ENCODE peak calls at places on chromosome 21, in five cellular contexts. U is ovary, H is stomach, J is NAMALWA, G is NCI-H1092. R is an unnamed sample.

GRCh38 chr21:16117851-16118592 is 388.2 kb downstream of the USP25 start:
- DNase-seq in U (no peak), H (no peak), G (no peak), J (no peak), R (no peak)

GRCh38 chr21:37659874-37660273 is 256.4 kb downstream of the KCNJ6 start:
- DNase-seq in J (no peak), H (no peak), G (no peak), U (no peak), R (no peak)

GRCh38 chr21:32690085-32690484 is 37.7 kb downstream of the SYNJ1 start:
- DNase-seq in H (no peak), U (no peak), G (no peak), J (no peak), R (no peak)

GRCh38 chr21:32415999-32416398 is 3.5 kb downstream of the EVA1C start:
- DNase-seq in H (no peak), J (no peak), G (no peak), U (no peak), R (no peak)

GRCh38 chr21:25682382-25682781 is 43.3 kb downstream of the JAM2 start:
- DNase-seq in J (no peak), H (no peak), U (no peak), G (no peak), R (no peak)

GRCh38 chr21:44986471-44987291 is 46.9 kb downstream of the SLX9 start:
- DNase-seq in U (peak; percentile 25), G (no peak), H (no peak), J (no peak), R (no peak)

GRCh38 chr21:16794944-16795343 is 717.9 kb upstream of the CXADR start:
- DNase-seq in U (peak; percentile 35), J (no peak), G (no peak), H (no peak), R (no peak)

GRCh38 chr21:21163904-21164303 is 165.7 kb downstream of the NCAM2 start:
- DNase-seq in H (peak; percentile 26), J (peak; percentile 74), U (no peak), G (peak; percentile 48), R (peak; percentile 10)

GRCh38 chr21:34994646-34995631 is 54.2 kb downstream of the RUNX1 start:
- DNase-seq in G (no peak), J (no peak), U (no peak), H (no peak), R (no peak)

GRCh38 chr21:21297211-21297610 is 299.0 kb downstream of the NCAM2 start:
- DNase-seq in H (no peak), G (no peak), U (no peak), J (no peak), R (no peak)

GRCh38 chr21:43959231-43960041 is 52.7 kb upstream of the TRAPPC10 start:
- DNase-seq in U (no peak), J (no peak), G (no peak), H (no peak), R (no peak)

GRCh38 chr21:39014751-39015150 is 168.5 kb downstream of the PSMG1 start:
- DNase-seq in J (no peak), U (no peak), G (no peak), H (no peak), R (no peak)

GRCh38 chr21:38930065-38930464 is 124.3 kb downstream of the ETS2 start:
- DNase-seq in G (no peak), H (no peak), U (no peak), J (no peak), R (no peak)

GRCh38 chr21:45010860-45011259 is 63.5 kb upstream of the ADARB1 start:
- DNase-seq in U (no peak), H (no peak), G (no peak), J (no peak), R (no peak)

GRCh38 chr21:37207441-37208009 is 59.6 kb downstream of the VPS26C start:
- DNase-seq in G (no peak), H (no peak), J (no peak), U (no peak), R (peak; percentile 83)

GRCh38 chr21:43004926-43005325 is 30.6 kb downstream of the PKNOX1 start:
- DNase-seq in H (no peak), G (no peak), J (no peak), U (no peak), R (peak; percentile 25)

GRCh38 chr21:14551741-14552140 is 5.6 kb upstream of the SAMSN1 start:
- DNase-seq in U (no peak), J (no peak), G (no peak), H (no peak), R (no peak)

GRCh38 chr21:45992311-45993209 is 11.0 kb downstream of the COL6A1 start:
- DNase-seq in J (no peak), U (peak; percentile 21), H (no peak), G (no peak), R (no peak)

GRCh38 chr21:28793043-28793442 is 199.6 kb downstream of the LTN1 start:
- DNase-seq in U (no peak), G (no peak), J (peak; percentile 9), H (no peak), R (no peak)

GRCh38 chr21:29187939-29188338 is 57.5 kb downstream of the MAP3K7CL start:
- DNase-seq in J (no peak), H (no peak), G (no peak), U (no peak), R (no peak)

GRCh38 chr21:28136687-28137086 is 856.0 kb downstream of the LTN1 start:
- DNase-seq in J (no peak), H (no peak), G (no peak), U (no peak), R (no peak)

GRCh38 chr21:44885615-44886014 is 12.1 kb upstream of the PTTG1IP start:
- DNase-seq in U (no peak), H (no peak), G (no peak), J (no peak), R (no peak)

GRCh38 chr21:41761211-41762181 is 5.4 kb downstream of the RIPK4 start:
- DNase-seq in H (peak; percentile 77), U (no peak), J (no peak), G (no peak), R (peak; percentile 32)

GRCh38 chr21:44255519-44255981 is 6.1 kb downstream of the DNMT3L start:
- DNase-seq in H (no peak), J (no peak), U (no peak), G (no peak), R (no peak)

GRCh38 chr21:27648560-27648959 is 681.7 kb upstream of the ADAMTS5 start:
- DNase-seq in H (no peak), U (no peak), J (no peak), G (no peak), R (no peak)

GRCh38 chr21:38358098-38358497 is 101.3 kb downstream of the KCNJ15 start:
- DNase-seq in G (no peak), U (no peak), H (no peak), J (no peak), R (no peak)